ENCODE peak calls at places on chromosomes 12 and 14, in ten cellular contexts. W is lower lobe of right lung, Z is Peyer's patch, P is cardiac muscle cell, F is fibroblast of villous mesenchyme, U is suprapubic skin, Q is GM13976, C is progenitor cell of endocrine pancreas, L is ascending aorta, N is spleen. E is an unnamed sample.

GRCh38 chr12:124636138-124636968 is 68.9 kb upstream of the NCOR2 start:
- DNase-seq in W (no peak), Z (no peak), P (no peak), F (peak), U (no peak), Q (no peak), C (no peak), L (no peak), N (no peak), E (no peak)

GRCh38 chr14:90281261-90281660 is 24.9 kb downstream of the PSMC1 start:
- DNase-seq in W (no peak), Z (no peak), P (no peak), F (peak), U (no peak), Q (no peak), C (no peak), L (no peak), N (no peak), E (no peak)

GRCh38 chr14:90518941-90519256 is 122.1 kb downstream of the CALM1 start:
- DNase-seq in W (peak), Z (no peak), P (no peak), F (peak), U (no peak), Q (peak), C (no peak), L (no peak), N (peak), E (peak)

GRCh38 chr14:35875296-35875695 is 49.2 kb downstream of the BRMS1L start:
- DNase-seq in W (no peak), Z (no peak), P (no peak), F (peak), U (no peak), Q (no peak), C (no peak), L (no peak), N (no peak), E (no peak)

GRCh38 chr12:53676715-53677611 is 1.1 kb upstream of the ATP5MC2 start:
- DNase-seq in W (peak), Z (no peak), P (peak), F (peak), U (peak), Q (peak), C (peak), L (no peak), N (peak), E (peak)

GRCh38 chr14:32602699-32603098 is 273.6 kb downstream of the AKAP6 start:
- DNase-seq in W (no peak), Z (no peak), P (no peak), F (no peak), U (no peak), Q (no peak), C (no peak), L (no peak), N (no peak), E (no peak)

GRCh38 chr12:6550294-6551062 is 5.4 kb downstream of the IFFO1 start:
- DNase-seq in W (peak), Z (no peak), P (no peak), F (no peak), U (no peak), Q (no peak), C (no peak), L (no peak), N (peak), E (no peak)

GRCh38 chr12:42696424-42697149 is 107.0 kb upstream of the PRICKLE1 start:
- DNase-seq in W (peak), Z (peak), P (no peak), F (peak), U (peak), Q (no peak), C (no peak), L (no peak), N (no peak), E (no peak)

GRCh38 chr14:33714527-33715222 is 236.2 kb downstream of the EGLN3 start:
- DNase-seq in W (no peak), Z (no peak), P (no peak), F (peak), U (no peak), Q (no peak), C (no peak), L (no peak), N (no peak), E (no peak)

GRCh38 chr12:96687719-96688118 is 198.3 kb downstream of the CFAP54 start:
- DNase-seq in W (no peak), Z (no peak), P (no peak), F (no peak), U (no peak), Q (no peak), C (no peak), L (no peak), N (no peak), E (no peak)

GRCh38 chr14:95935228-95935822 is 58.7 kb downstream of the TUNAR start:
- DNase-seq in W (no peak), Z (no peak), P (peak), F (peak), U (no peak), Q (no peak), C (peak), L (no peak), N (no peak), E (no peak)

GRCh38 chr14:94180655-94181271 is 6.6 kb downstream of the PPP4R4 start:
- DNase-seq in W (no peak), Z (no peak), P (peak), F (peak), U (no peak), Q (peak), C (no peak), L (no peak), N (no peak), E (peak)

GRCh38 chr14:103118019-103118662 is 5.1 kb upstream of the TNFAIP2 start:
- DNase-seq in W (peak), Z (no peak), P (no peak), F (peak), U (peak), Q (no peak), C (no peak), L (no peak), N (no peak), E (no peak)

GRCh38 chr14:49769171-49769570 is 1.2 kb downstream of the KLHDC2 start:
- DNase-seq in W (no peak), Z (no peak), P (no peak), F (peak), U (no peak), Q (no peak), C (no peak), L (no peak), N (no peak), E (no peak)

GRCh38 chr12:14365294-14366210 is at the start of gene ATF7IP:
- DNase-seq in W (peak), Z (peak), P (peak), F (peak), U (peak), Q (peak), C (peak), L (peak), N (peak), E (peak)
- TF ChIP-seq CTCF in W (peak), Z (peak), P (peak), F (peak), U (no peak), Q (peak), C (peak), L (no peak), N (peak), E (peak)

GRCh38 chr12:31813305-31813704 is 84.5 kb upstream of the AMN1 start:
- DNase-seq in W (no peak), Z (no peak), P (no peak), F (peak), U (no peak), Q (no peak), C (no peak), L (no peak), N (no peak), E (no peak)
- TF ChIP-seq CTCF in W (no peak), Z (peak), P (peak), F (peak), U (no peak), Q (peak), C (peak), L (no peak), N (no peak), E (peak)

DNA sequence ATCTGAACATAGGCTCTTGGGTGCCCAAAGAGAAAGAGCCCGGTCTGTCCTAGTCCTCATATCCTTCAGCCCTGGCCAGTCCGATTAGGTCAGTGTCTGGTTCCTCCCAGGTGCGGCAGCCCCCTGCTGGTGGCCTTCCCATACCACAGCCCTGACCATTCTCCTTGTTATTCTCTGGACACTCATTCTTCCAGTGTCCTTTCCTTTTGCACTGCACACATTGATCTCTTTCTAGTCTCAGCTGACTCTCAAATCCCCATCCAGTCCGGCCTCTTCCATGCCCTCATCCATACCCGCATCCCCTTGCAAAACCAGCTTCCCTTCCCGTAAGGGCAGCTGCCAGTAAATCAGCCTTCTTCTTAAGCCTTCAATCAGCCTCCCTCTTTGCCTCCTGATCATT is 1316.3 kb downstream of the TMEM121 start:
- DNase-seq in W (no peak), Z (no peak), P (no peak), F (no peak), U (no peak), Q (no peak), C (no peak), L (no peak), N (no peak), E (no peak)
- TF ChIP-seq CTCF in W (peak), Z (peak), P (no peak), F (peak), U (no peak), Q (peak), C (no peak), L (no peak), N (no peak), E (peak)

DNA sequence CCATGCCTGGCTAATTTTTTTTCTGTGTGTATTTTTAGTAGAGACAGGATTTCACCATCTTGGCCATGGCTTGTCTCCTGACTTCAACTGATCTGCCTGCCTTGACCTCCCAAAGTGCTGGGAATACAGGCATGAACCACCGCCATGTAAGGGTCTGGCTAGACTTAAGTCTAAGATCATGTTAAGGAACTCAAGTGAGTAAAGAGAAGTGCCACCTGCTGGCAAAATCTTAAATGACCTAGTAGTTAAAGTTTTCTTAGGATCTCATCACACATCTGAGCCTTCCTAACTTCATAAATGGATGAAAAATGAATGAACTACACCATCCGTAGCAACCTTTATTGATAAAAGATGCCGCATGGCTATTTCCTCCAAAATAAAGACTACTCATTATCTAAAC is 1.7 kb upstream of the C12orf56 start:
- DNase-seq in W (no peak), Z (no peak), P (peak), F (peak), U (no peak), Q (peak), C (no peak), L (no peak), N (no peak), E (peak)
- TF ChIP-seq CTCF in W (peak), Z (peak), P (peak), F (peak), U (no peak), Q (no peak), C (peak), L (no peak), N (no peak), E (peak)

GRCh38 chr12:119179335-119180021 is 747 bp downstream of the HSPB8 start:
- DNase-seq in W (no peak), Z (no peak), P (peak), F (peak), U (peak), Q (no peak), C (peak), L (no peak), N (no peak), E (no peak)

GRCh38 chr12:119180380-119181040 is 1.8 kb downstream of the HSPB8 start:
- DNase-seq in W (no peak), Z (no peak), P (peak), F (peak), U (peak), Q (no peak), C (no peak), L (no peak), N (peak), E (no peak)

GRCh38 chr12:119177724-119178380 is 879 bp upstream of the HSPB8 start:
- DNase-seq in W (no peak), Z (no peak), P (no peak), F (no peak), U (no peak), Q (no peak), C (no peak), L (no peak), N (no peak), E (no peak)

GRCh38 chr12:119177056-119177325 is 1.7 kb upstream of the HSPB8 start:
- DNase-seq in W (no peak), Z (no peak), P (no peak), F (no peak), U (no peak), Q (no peak), C (no peak), L (no peak), N (no peak), E (no peak)

GRCh38 chr12:119178544-119179334 is at the start of gene HSPB8:
- DNase-seq in W (peak), Z (peak), P (peak), F (peak), U (peak), Q (no peak), C (peak), L (peak), N (peak), E (no peak)
- TF ChIP-seq CTCF in W (no peak), Z (no peak), P (no peak), F (no peak), U (no peak), Q (no peak), C (no peak), L (no peak), N (no peak), E (no peak)

GRCh38 chr14:92199763-92200162 is 78.0 kb downstream of the CPSF2 start:
- DNase-seq in W (no peak), Z (no peak), P (no peak), F (no peak), U (no peak), Q (no peak), C (no peak), L (no peak), N (no peak), E (no peak)
- TF ChIP-seq CTCF in W (no peak), Z (no peak), P (no peak), F (peak), U (no peak), Q (no peak), C (no peak), L (no peak), N (no peak), E (no peak)

E was measured in GM10248.